ENCODE peak calls at places on chromosomes 6 and 20, in five cellular contexts. V is CD14-positive monocyte, W is AG10803, L is MM.1S, Z is T1000. P is an unnamed sample.

GRCh38 chr6:170238741-170239565 is 51.9 kb downstream of the DLL1 start:
- DNase-seq in W (no peak), L (no peak), Z (no peak), V (peak; percentile 5), P (peak; percentile 5)

GRCh38 chr6:46129634-46130505 is at the start of gene ENPP4:
- DNase-seq in Z (peak; percentile 61), V (peak; percentile 81), L (peak; percentile 93), W (peak; percentile 53), P (peak; percentile 82)

GRCh38 chr20:61819921-61820825 is 245.5 kb downstream of the TAF4 start:
- DNase-seq in V (no peak), L (no peak), W (no peak), Z (no peak), P (no peak)

GRCh38 chr6:52641388-52641787 is 29.5 kb upstream of the TMEM14A start:
- DNase-seq in L (no peak), Z (no peak), V (no peak), W (no peak), P (no peak)

GRCh38 chr20:53578492-53579222 is 15.0 kb downstream of the ZNF217 start:
- DNase-seq in W (peak; percentile 89), Z (peak; percentile 66), L (peak; percentile 88), V (no peak), P (peak; percentile 41)

GRCh38 chr6:34462561-34462971 is 3.3 kb upstream of the PACSIN1 start:
- DNase-seq in V (no peak), W (peak; percentile 13), Z (peak; percentile 40), L (no peak), P (no peak)

GRCh38 chr6:1390071-1390804 is 862 bp downstream of the FOXF2 start:
- DNase-seq in V (no peak), L (no peak), W (peak; percentile 69), Z (no peak), P (no peak)

GRCh38 chr6:170080828-170081368 is 210.0 kb downstream of the DLL1 start:
- DNase-seq in V (peak; percentile 37), Z (no peak), L (no peak), W (no peak), P (no peak)

P was measured in tibial artery.